ENCODE peak calls at places on chromosomes 4 and X, in five cellular contexts. U is IMR-90, D is GM10248, O is H9, S is esophagus squamous epithelium. F is an unnamed sample.

GRCh38 chr4:8607603-8608481 is 15.3 kb downstream of the CPZ start:
- DNase-seq in O (peak), U (no peak), S (no peak), D (peak), F (peak)

GRCh38 chr4:95165926-95166524 is 382.7 kb downstream of the UNC5C start:
- DNase-seq in O (no peak), S (no peak), U (peak), D (peak), F (peak)

GRCh38 chr4:184583738-184584502 is 65.3 kb downstream of the CASP3 start:
- DNase-seq in S (no peak), U (no peak), D (peak), O (no peak), F (no peak)

GRCh38 chrX:103418811-103419210 is 42.5 kb downstream of the BEX3 start:
- DNase-seq in U (no peak), D (no peak), S (no peak), O (no peak), F (no peak)

GRCh38 chr4:73978886-73979285 is 2.9 kb downstream of the PF4 start:
- DNase-seq in O (no peak), D (no peak), U (peak), S (no peak), F (no peak)

GRCh38 chrX:17291998-17292658 is 82.9 kb upstream of the NHS start:
- DNase-seq in S (no peak), O (no peak), U (no peak), D (no peak), F (no peak)

GRCh38 chr4:115058533-115058932 is 54.9 kb downstream of the NDST4 start:
- DNase-seq in O (no peak), D (no peak), S (no peak), U (no peak), F (no peak)

GRCh38 chrX:9566150-9566621 is 101.3 kb downstream of the TBL1X start:
- DNase-seq in O (no peak), D (no peak), S (no peak), U (peak), F (no peak)

GRCh38 chrX:39262641-39263040 is 461.4 kb downstream of the MID1IP1 start:
- DNase-seq in D (no peak), S (no peak), U (no peak), O (no peak), F (no peak)

GRCh38 chr4:5357863-5358262 is 306.6 kb downstream of the STK32B start:
- DNase-seq in D (no peak), U (no peak), S (no peak), O (no peak), F (no peak)

GRCh38 chrX:78316310-78316709 is 11.1 kb downstream of the CYSLTR1 start:
- DNase-seq in O (no peak), D (no peak), S (no peak), U (no peak), F (no peak)

GRCh38 chrX:155535866-155536265 is 76.9 kb downstream of the TMLHE start:
- DNase-seq in D (no peak), U (peak), O (no peak), S (no peak), F (no peak)

GRCh38 chr4:123064390-123064789 is 142.0 kb upstream of the NUDT6 start:
- DNase-seq in O (no peak), D (no peak), U (peak), S (no peak), F (no peak)

GRCh38 chr4:7160439-7160838 is 31.9 kb upstream of the SORCS2 start:
- DNase-seq in U (no peak), S (no peak), D (no peak), O (peak), F (no peak)

GRCh38 chrX:148459343-148459742 is 41.1 kb upstream of the AFF2 start:
- DNase-seq in S (no peak), U (no peak), D (peak), O (no peak), F (no peak)

GRCh38 chrX:109914114-109914849 is 88.6 kb upstream of the TMEM164 start:
- DNase-seq in D (no peak), O (no peak), S (no peak), U (no peak), F (no peak)

GRCh38 chr4:69910016-69910782 is 20.7 kb upstream of the CSN1S1 start:
- DNase-seq in S (no peak), D (peak), O (no peak), U (peak), F (no peak)

GRCh38 chrX:154458954-154459829 is 1.1 kb downstream of the PLXNA3 start:
- DNase-seq in S (no peak), D (no peak), O (no peak), U (no peak), F (no peak)

GRCh38 chr4:79042079-79042674 is 102.9 kb upstream of the PAQR3 start:
- DNase-seq in U (peak), S (no peak), D (no peak), O (no peak), F (peak)

GRCh38 chr4:3307060-3307459 is 14.2 kb downstream of the RGS12 start:
- DNase-seq in D (no peak), O (no peak), U (no peak), S (no peak), F (no peak)

GRCh38 chr4:122997463-122998101 is 75.2 kb upstream of the NUDT6 start:
- DNase-seq in O (no peak), S (no peak), D (no peak), U (no peak), F (no peak)

GRCh38 chr4:158253350-158253980 is 43.2 kb downstream of the TMEM144 start:
- DNase-seq in U (peak), O (no peak), D (peak), S (no peak), F (peak)

GRCh38 chrX:154396948-154397887 is 959 bp upstream of the RPL10 start:
- DNase-seq in S (no peak), O (peak), U (peak), D (peak), F (peak)

GRCh38 chr4:175109933-175110332 is 191.8 kb downstream of the ADAM29 start:
- DNase-seq in D (no peak), U (no peak), O (peak), S (no peak), F (no peak)

GRCh38 chr4:142813388-142813787 is 32.7 kb downstream of the INPP4B start:
- DNase-seq in U (no peak), D (no peak), S (no peak), O (no peak), F (no peak)

DNA sequence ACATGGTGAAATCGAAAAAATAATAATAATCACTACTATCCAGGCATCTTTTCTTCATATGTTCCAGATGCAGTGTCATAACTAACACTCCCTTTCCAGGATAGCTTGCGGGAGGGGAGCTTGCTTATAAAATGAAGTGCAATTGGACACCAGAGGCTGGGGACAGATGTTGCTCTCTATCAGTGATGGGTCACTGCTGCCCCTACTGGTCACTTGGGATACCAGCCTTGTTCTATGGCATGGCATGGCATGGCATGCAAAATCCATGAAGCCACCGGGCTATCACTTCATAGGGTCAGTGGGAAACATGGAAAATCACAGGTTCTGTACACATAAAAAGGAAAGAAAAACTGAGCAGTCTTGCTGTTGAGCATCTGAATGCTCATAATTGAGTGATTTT is 168.1 kb downstream of the GLRA2 start:
- DNase-seq in D (peak), S (no peak), U (no peak), O (peak), F (peak)
- TF ChIP-seq CTCF in D (peak), S (peak), U (peak), O (peak), F (peak)

DNA sequence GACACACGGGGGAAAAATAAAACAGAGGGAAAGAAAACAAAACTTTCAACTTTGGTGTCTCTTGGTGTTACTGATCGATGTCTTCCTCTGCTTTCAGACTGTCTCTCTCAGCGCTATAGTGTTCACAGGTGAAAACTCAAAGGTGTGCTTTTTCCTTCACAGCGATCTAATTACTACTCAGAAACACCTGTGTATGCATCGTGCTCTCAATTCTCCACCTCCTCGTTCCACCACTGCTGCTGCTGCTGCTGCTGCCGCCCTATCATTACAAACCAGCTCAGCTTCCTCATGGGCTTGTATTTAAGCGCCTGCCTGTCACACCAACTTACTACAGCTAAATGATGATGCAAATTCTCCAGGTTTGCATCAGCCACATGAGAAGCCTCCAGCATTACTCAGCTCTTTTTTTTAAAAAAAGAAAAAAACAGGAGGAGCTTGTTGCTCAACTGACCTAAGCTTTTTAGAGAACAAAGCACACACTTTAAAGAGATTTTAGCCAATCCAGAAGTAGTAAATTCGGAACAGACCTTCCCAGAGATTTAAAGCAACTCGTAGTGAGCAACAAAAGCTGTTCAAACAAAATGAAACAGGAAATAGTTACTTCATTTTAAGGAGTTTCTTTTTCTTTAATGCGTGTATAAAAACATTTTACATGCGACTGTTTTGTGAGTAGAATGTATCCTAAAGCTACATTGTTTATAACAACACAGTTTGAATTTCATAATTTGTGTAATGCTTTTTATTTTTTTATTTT is at the start of gene SLC7A11:
- DNase-seq in O (peak), U (peak), D (peak), S (peak), F (peak)
- TF ChIP-seq CTCF in O (no peak), U (peak), D (no peak), S (peak), F (no peak)

GRCh38 chrX:106752101-106752678 is 25.7 kb downstream of the RNF128 start:
- DNase-seq in D (no peak), S (no peak), O (peak), U (peak), F (peak)
- TF ChIP-seq CTCF in D (no peak), S (no peak), O (peak), U (peak), F (no peak)

GRCh38 chrX:87580862-87581261 is 63.3 kb downstream of the KLHL4 start:
- DNase-seq in D (no peak), O (no peak), S (no peak), U (no peak), F (no peak)

GRCh38 chrX:87582453-87582852 is 64.9 kb downstream of the KLHL4 start:
- DNase-seq in U (no peak), O (no peak), D (no peak), S (no peak), F (no peak)

GRCh38 chrX:87578978-87579377 is 61.4 kb downstream of the KLHL4 start:
- DNase-seq in D (no peak), O (no peak), S (no peak), U (no peak), F (no peak)

DNA sequence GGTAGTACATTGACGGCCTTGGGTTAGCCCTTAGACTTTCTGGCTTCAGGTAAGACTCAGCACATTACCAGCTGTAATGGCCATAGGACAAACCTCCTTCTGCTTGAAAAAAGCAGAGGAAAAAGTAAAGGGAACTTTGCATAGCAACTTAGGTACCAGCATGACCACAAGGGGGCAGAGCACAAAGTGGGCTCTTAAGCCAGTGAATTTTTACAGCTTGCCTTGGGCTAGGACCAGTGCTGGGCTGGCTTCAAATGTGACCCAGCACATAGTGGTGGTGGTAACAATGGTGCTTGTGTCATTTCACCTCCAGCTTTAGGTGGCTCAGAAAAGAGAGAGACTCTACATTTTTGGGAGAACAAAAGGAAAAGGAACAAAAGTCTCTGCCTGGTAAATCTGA is 66.1 kb downstream of the KLHL4 start:
- DNase-seq in U (peak), D (no peak), O (peak), S (no peak), F (peak)
- TF ChIP-seq CTCF in U (peak), D (no peak), O (peak), S (peak), F (peak)

GRCh38 chr4:139503622-139504166 is 49.8 kb downstream of the RAB33B start:
- DNase-seq in D (no peak), O (no peak), S (no peak), U (no peak), F (no peak)

GRCh38 chr4:139501117-139501516 is 47.2 kb downstream of the RAB33B start:
- DNase-seq in D (no peak), S (no peak), U (no peak), O (no peak), F (no peak)

GRCh38 chr4:139501531-139502311 is 47.8 kb downstream of the RAB33B start:
- DNase-seq in U (no peak), O (no peak), S (no peak), D (no peak), F (no peak)

GRCh38 chr4:139506774-139507173 is 49.2 kb downstream of the SETD7 start:
- DNase-seq in S (no peak), D (no peak), U (no peak), O (no peak), F (no peak)

DNA sequence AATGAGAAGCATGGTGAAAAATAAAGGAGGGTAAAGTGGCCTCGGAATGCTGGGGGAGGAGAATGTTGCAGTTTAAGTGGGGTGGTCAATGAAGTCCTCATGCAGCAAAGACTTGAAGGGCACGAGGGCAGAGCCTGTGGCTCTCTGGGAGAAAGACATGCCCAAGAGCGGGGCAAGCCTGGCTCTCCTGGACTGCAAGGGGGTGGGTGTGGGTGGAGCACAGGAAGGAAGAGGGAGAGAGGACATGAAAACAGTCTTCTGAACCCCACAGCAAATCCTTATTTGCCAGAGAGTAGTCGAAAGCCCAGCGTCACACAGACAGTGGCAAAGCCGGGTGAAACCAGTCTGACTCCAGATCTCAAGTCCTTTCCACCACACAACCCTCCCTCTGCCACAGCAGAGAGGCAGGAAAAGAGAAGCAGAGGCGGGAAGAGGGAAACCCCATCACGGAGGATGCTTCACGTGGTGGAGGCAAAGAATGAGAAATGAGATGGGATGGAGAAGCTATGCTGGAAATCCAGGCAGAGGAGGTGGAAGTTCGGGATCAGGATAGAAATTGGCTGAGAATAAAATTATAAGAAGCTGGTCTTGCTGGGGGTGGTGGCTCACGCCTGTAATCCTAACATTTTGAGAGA is 48.5 kb downstream of the RAB33B start:
- DNase-seq in S (no peak), O (no peak), D (no peak), U (no peak), F (no peak)
- TF ChIP-seq CTCF in S (no peak), O (no peak), D (no peak), U (no peak), F (no peak)

GRCh38 chr4:125070869-125071268 is 243.9 kb upstream of the FAT4 start:
- DNase-seq in U (no peak), D (no peak), S (no peak), O (no peak), F (no peak)
- TF ChIP-seq CTCF in U (no peak), D (no peak), S (no peak), O (no peak), F (no peak)

GRCh38 chrX:38220936-38221386 is 290 bp upstream of the SRPX start:
- DNase-seq in U (peak), O (no peak), S (no peak), D (no peak), F (no peak)

GRCh38 chrX:38221391-38221929 is 789 bp upstream of the SRPX start:
- DNase-seq in S (no peak), U (no peak), D (no peak), O (no peak), F (no peak)

GRCh38 chrX:38224160-38224559 is 3.5 kb upstream of the SRPX start:
- DNase-seq in D (no peak), S (no peak), U (no peak), O (no peak), F (no peak)

GRCh38 chrX:38216642-38217041 is 4.0 kb downstream of the SRPX start:
- DNase-seq in D (no peak), O (no peak), U (no peak), S (no peak), F (no peak)

GRCh38 chrX:38220024-38220935 is at the start of gene SRPX:
- DNase-seq in S (no peak), O (peak), U (peak), D (peak), F (peak)
- TF ChIP-seq CTCF in S (no peak), O (peak), U (peak), D (no peak), F (peak)

GRCh38 chr4:26583865-26584652 is at the start of gene TBC1D19:
- DNase-seq in D (peak), U (peak), S (peak), O (peak), F (peak)

GRCh38 chr4:26584725-26585124 is 841 bp downstream of the TBC1D19 start:
- DNase-seq in U (no peak), D (no peak), O (no peak), S (no peak), F (no peak)

GRCh38 chr4:26579169-26579568 is 4.7 kb upstream of the TBC1D19 start:
- DNase-seq in O (no peak), U (no peak), D (no peak), S (no peak), F (no peak)

GRCh38 chr4:26583538-26583864 is 383 bp upstream of the TBC1D19 start:
- DNase-seq in D (no peak), U (no peak), O (no peak), S (no peak), F (no peak)
- TF ChIP-seq CTCF in D (no peak), U (no peak), O (no peak), S (no peak), F (no peak)

GRCh38 chr4:22531226-22531625 is 15.4 kb upstream of the ADGRA3 start:
- DNase-seq in D (no peak), S (no peak), O (no peak), U (no peak), F (no peak)
- TF ChIP-seq CTCF in D (no peak), S (no peak), O (no peak), U (no peak), F (no peak)

DNA sequence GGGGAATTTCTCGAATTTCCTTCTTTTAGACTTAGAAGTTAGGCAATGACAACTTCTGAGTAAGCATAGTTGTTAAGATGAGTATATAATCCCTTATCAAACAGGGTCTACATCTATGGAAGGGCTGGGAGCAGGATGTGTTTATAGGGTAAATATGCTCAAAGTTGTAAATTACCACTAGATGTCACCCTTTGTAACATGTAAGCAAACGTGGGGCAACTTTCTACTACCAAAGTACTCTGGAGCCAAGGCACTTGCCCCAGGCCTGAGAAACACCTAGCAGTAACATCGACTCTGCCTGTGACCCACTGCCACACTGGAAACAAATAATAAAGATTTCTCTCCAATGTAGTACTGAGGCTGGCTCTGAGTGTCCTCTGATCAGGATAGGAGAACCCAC is 444.6 kb downstream of the IQCM start:
- DNase-seq in O (peak), D (peak), U (peak), S (no peak), F (no peak)
- TF ChIP-seq CTCF in O (peak), D (peak), U (peak), S (no peak), F (peak)

F was measured in endothelial cell.